ENCODE peak calls at places on chromosome 17, in eight cellular contexts. G is ascending aorta; O is hepatic stellate cell; X is mesenteric fat pad; U is AG04449; B is stimulated activated CD8-positive, alpha-beta memory T cell treated with anti-CD3 and anti-CD28 coated beads, Interleukin-7, amount 100 ng/mL, for 1 hour; H is HS-5; P is RWPE1. Z is an unnamed sample.

GRCh38 chr17:61427567-61427966 is 24.7 kb upstream of the TBX4 start:
- DNase-seq in B (no peak), U (no peak), P (no peak), G (no peak), O (no peak), X (no peak), H (no peak), Z (no peak)

GRCh38 chr17:57349533-57350227 is 93.4 kb downstream of the MSI2 start:
- DNase-seq in O (no peak), B (no peak), G (no peak), H (no peak), U (no peak), X (no peak), P (no peak), Z (no peak)

GRCh38 chr17:69105907-69106730 is 35.6 kb downstream of the ABCA6 start:
- DNase-seq in P (no peak), G (no peak), O (no peak), B (no peak), U (no peak), X (no peak), H (no peak), Z (no peak)

GRCh38 chr17:34797724-34798123 is 163.5 kb downstream of the CCT6B start:
- DNase-seq in B (no peak), X (no peak), U (no peak), G (no peak), O (peak), P (peak), H (no peak), Z (peak)

GRCh38 chr17:59972778-59973177 is 8.2 kb upstream of the RNFT1 start:
- DNase-seq in U (no peak), G (no peak), O (no peak), P (no peak), H (no peak), B (no peak), X (no peak), Z (no peak)

GRCh38 chr17:4968916-4969550 is 1.4 kb upstream of the SPAG7 start:
- DNase-seq in H (no peak), U (peak), O (peak), X (no peak), G (no peak), B (no peak), P (peak), Z (no peak)

GRCh38 chr17:82496529-82497434 is 22.8 kb upstream of the FOXK2 start:
- DNase-seq in P (peak), X (peak), O (peak), U (no peak), B (peak), G (peak), H (peak), Z (peak)

GRCh38 chr17:76139801-76140660 is 1.0 kb downstream of the FOXJ1 start:
- DNase-seq in P (no peak), U (no peak), O (no peak), G (no peak), H (no peak), X (no peak), B (peak), Z (peak)

GRCh38 chr17:74444406-74444805 is 12.5 kb downstream of the GPRC5C start:
- DNase-seq in B (no peak), P (no peak), G (no peak), X (no peak), O (no peak), U (no peak), H (no peak), Z (no peak)

GRCh38 chr17:75364078-75364477 is 41.4 kb downstream of the GRB2 start:
- DNase-seq in X (no peak), O (peak), B (no peak), H (peak), U (peak), P (peak), G (no peak), Z (no peak)

GRCh38 chr17:81401727-81402529 is 6.7 kb downstream of the BAHCC1 start:
- DNase-seq in O (peak), X (no peak), B (no peak), G (no peak), P (no peak), U (no peak), H (no peak), Z (peak)

GRCh38 chr17:39810939-39811728 is 53.0 kb downstream of the IKZF3 start:
- DNase-seq in P (no peak), U (no peak), G (no peak), X (no peak), O (no peak), H (no peak), B (no peak), Z (no peak)

GRCh38 chr17:12627177-12627629 is 38.5 kb upstream of the MYOCD start:
- DNase-seq in B (no peak), P (peak), H (peak), U (peak), G (peak), O (peak), X (no peak), Z (no peak)

GRCh38 chr17:82297804-82298537 is 19.4 kb downstream of the CD7 start:
- DNase-seq in P (peak), O (peak), H (peak), X (peak), G (peak), U (peak), B (peak), Z (peak)

GRCh38 chr17:44213403-44214229 is 5.9 kb downstream of the UBTF start:
- DNase-seq in G (no peak), H (no peak), P (no peak), X (no peak), U (no peak), O (no peak), B (no peak), Z (no peak)

GRCh38 chr17:35705230-35705629 is 26.2 kb upstream of the RASL10B start:
- DNase-seq in X (no peak), P (no peak), U (no peak), H (no peak), G (no peak), B (no peak), O (no peak), Z (no peak)

GRCh38 chr17:47928415-47928814 is 13.0 kb upstream of the PNPO start:
- DNase-seq in P (no peak), O (no peak), B (no peak), X (no peak), U (no peak), H (no peak), G (no peak), Z (no peak)

GRCh38 chr17:77285594-77286390 is 145.0 kb downstream of the SEC14L1 start:
- DNase-seq in H (peak), P (peak), U (peak), X (no peak), O (peak), G (peak), B (no peak), Z (no peak)

Z was measured in GM13976.